ENCODE peak calls at places on chromosomes 7 and 10, in five cellular contexts. Y is activated naive CD4-positive, alpha-beta T cell; Z is cardiac fibroblast; J is NCI-H748 treated with DMSO at 0.1 percent for 48 hours; C is NCI-H2029 treated with DMSO at 0.1 percent for 48 hours. I is an unnamed sample.
A peak's percentile ranks its signal among the peaks of the same experiment; 100 is the strongest.

GRCh38 chr10:89555688-89556445 is 20.5 kb upstream of the SLC16A12 start:
- DNase-seq in Y (no peak), Z (peak; percentile 38), J (no peak), C (no peak), I (no peak)

GRCh38 chr7:155470686-155471638 is 13.0 kb downstream of the EN2 start:
- DNase-seq in Y (no peak), Z (no peak), J (no peak), C (no peak), I (no peak)

GRCh38 chr10:61271127-61271780 is 181.9 kb downstream of the TMEM26 start:
- DNase-seq in Y (no peak), Z (peak; percentile 63), J (no peak), C (no peak), I (no peak)

GRCh38 chr7:116208919-116209318 is 1.4 kb upstream of the TES start:
- DNase-seq in Y (no peak), Z (no peak), J (no peak), C (no peak), I (no peak)

GRCh38 chr10:96448021-96448457 is 65.7 kb downstream of the TLL2 start:
- DNase-seq in Y (no peak), Z (peak; percentile 13), J (no peak), C (no peak), I (no peak)

GRCh38 chr7:126685596-126685995 is 567.1 kb downstream of the GRM8 start:
- DNase-seq in Y (no peak), Z (no peak), J (no peak), C (no peak), I (no peak)

GRCh38 chr10:67790534-67791408 is 47.2 kb downstream of the DNAJC12 start:
- DNase-seq in Y (no peak), Z (peak; percentile 73), J (no peak), C (no peak), I (no peak)

GRCh38 chr10:92208736-92209135 is 82.1 kb downstream of the CPEB3 start:
- DNase-seq in Y (no peak), Z (peak; percentile 25), J (no peak), C (no peak), I (no peak)

GRCh38 chr7:51606601-51607154 is 290.1 kb upstream of the COBL start:
- DNase-seq in Y (no peak), Z (no peak), J (peak; percentile 71), C (no peak), I (no peak)

GRCh38 chr7:4731803-4732202 is 43.6 kb upstream of the AP5Z1 start:
- DNase-seq in Y (no peak), Z (no peak), J (no peak), C (no peak), I (no peak)

GRCh38 chr7:70571403-70571911 is 560.5 kb upstream of the GALNT17 start:
- DNase-seq in Y (no peak), Z (no peak), J (no peak), C (no peak), I (no peak)

GRCh38 chr10:130141460-130141859 is 5.3 kb downstream of the GLRX3 start:
- DNase-seq in Y (no peak), Z (peak; percentile 35), J (no peak), C (no peak), I (peak; percentile 20)

GRCh38 chr10:124732931-124733536 is 11.1 kb downstream of the FAM53B start:
- DNase-seq in Y (no peak), Z (peak; percentile 37), J (no peak), C (no peak), I (no peak)

GRCh38 chr7:12111461-12112405 is 99.4 kb upstream of the TMEM106B start:
- DNase-seq in Y (peak; percentile 6), Z (peak; percentile 33), J (no peak), C (no peak), I (no peak)

GRCh38 chr7:46215987-46216567 is 295.0 kb upstream of the IGFBP3 start:
- DNase-seq in Y (no peak), Z (peak; percentile 32), J (no peak), C (peak; percentile 27), I (no peak)

GRCh38 chr7:156461881-156462665 is 178.5 kb upstream of the RNF32 start:
- DNase-seq in Y (no peak), Z (no peak), J (no peak), C (peak; percentile 42), I (no peak)

GRCh38 chr10:34299105-34299611 is 515.9 kb downstream of the PARD3 start:
- DNase-seq in Y (no peak), Z (peak; percentile 56), J (peak; percentile 70), C (no peak), I (no peak)

GRCh38 chr7:116569737-116570136 is 44.9 kb downstream of the CAV1 start:
- DNase-seq in Y (no peak), Z (peak; percentile 61), J (no peak), C (no peak), I (no peak)

I was measured in K562.